ENCODE peak calls at places on chromosomes 16 and 17, in nine cellular contexts. H, S, L, O, R, A, K, W and X are unnamed samples.

GRCh38 chr16:1681032-1681431 is 3.0 kb downstream of the JPT2 start:
- DNase-seq in R (no peak), L (peak; percentile 91), O (no peak), H (no peak), K (no peak), W (no peak), A (no peak), S (no peak), X (no peak)

GRCh38 chr16:4217246-4218131 is 24.4 kb downstream of the SRL start:
- DNase-seq in W (no peak), A (no peak), H (no peak), K (no peak), O (no peak), S (peak; percentile 77), L (peak; percentile 32), R (peak; percentile 15), X (peak; percentile 76)

GRCh38 chr16:1991135-1991551 is 1.4 kb downstream of the SYNGR3 start:
- DNase-seq in S (no peak), H (peak; percentile 57), L (no peak), W (no peak), A (no peak), K (no peak), O (peak; percentile 79), R (no peak), X (no peak)

GRCh38 chr17:83068641-83069570 is 10.5 kb upstream of the METRNL start:
- DNase-seq in R (no peak), K (peak; percentile 5), L (no peak), A (no peak), O (no peak), S (no peak), W (no peak), H (no peak), X (no peak)

GRCh38 chr17:8922451-8922850 is 43.1 kb downstream of the PIK3R5 start:
- DNase-seq in H (no peak), S (no peak), A (peak; percentile 76), R (peak; percentile 96), O (no peak), W (no peak), L (no peak), K (no peak), X (peak; percentile 19)

GRCh38 chr17:32985357-32985756 is 6.3 kb upstream of the SPACA3 start:
- DNase-seq in A (no peak), H (no peak), K (no peak), S (no peak), R (no peak), L (no peak), O (no peak), W (no peak), X (no peak)

GRCh38 chr17:10216213-10216982 is 18.0 kb upstream of the GAS7 start:
- DNase-seq in O (no peak), K (no peak), H (peak; percentile 39), S (no peak), R (no peak), L (peak; percentile 43), A (no peak), W (no peak), X (no peak)

GRCh38 chr17:33200587-33200986 is 92.5 kb downstream of the ASIC2 start:
- DNase-seq in L (no peak), O (no peak), W (no peak), S (peak; percentile 23), K (no peak), H (peak; percentile 56), A (peak; percentile 3), R (peak; percentile 28), X (no peak)

GRCh38 chr16:20925780-20926179 is 25.2 kb downstream of the LYRM1 start:
- DNase-seq in K (no peak), L (no peak), O (no peak), W (no peak), S (no peak), R (no peak), H (no peak), A (no peak), X (no peak)

GRCh38 chr17:48753794-48754499 is 25.4 kb upstream of the HOXB13 start:
- DNase-seq in H (no peak), R (peak; percentile 36), L (no peak), A (peak; percentile 84), K (no peak), W (no peak), O (no peak), S (no peak), X (no peak)
- TF ChIP-seq EZH2phosphoT487 in H (no peak), R (peak; percentile 20), L (no peak), A (no peak), K (no peak), W (no peak), O (no peak), S (no peak), X (peak; percentile 85)

GRCh38 chr16:86362155-86362849 is 148.0 kb upstream of the FOXF1 start:
- DNase-seq in H (peak; percentile 57), R (peak; percentile 52), S (no peak), W (peak; percentile 46), A (no peak), O (no peak), K (no peak), L (no peak), X (no peak)
- H3K4me3 ChIP-seq in H (no peak overlapping the region), R (peak overlapping the region; percentile 28), S (no peak overlapping the region), W (no peak overlapping the region), A (no peak overlapping the region), O (no peak overlapping the region), K (no peak overlapping the region), L (no peak overlapping the region), X (no peak overlapping the region)

GRCh38 chr16:81848306-81848853 is 69.3 kb downstream of the PLCG2 start:
- DNase-seq in W (no peak), A (no peak), L (no peak), S (no peak), O (no peak), H (no peak), R (no peak), K (no peak), X (no peak)

GRCh38 chr16:81855552-81856153 is 76.6 kb downstream of the PLCG2 start:
- DNase-seq in L (no peak), S (no peak), O (peak; percentile 62), K (no peak), R (no peak), A (no peak), W (no peak), H (peak; percentile 63), X (no peak)

GRCh38 chr16:81850197-81850944 is 71.3 kb downstream of the PLCG2 start:
- DNase-seq in A (no peak), W (no peak), S (no peak), K (no peak), O (no peak), R (no peak), H (no peak), L (no peak), X (no peak)

DNA sequence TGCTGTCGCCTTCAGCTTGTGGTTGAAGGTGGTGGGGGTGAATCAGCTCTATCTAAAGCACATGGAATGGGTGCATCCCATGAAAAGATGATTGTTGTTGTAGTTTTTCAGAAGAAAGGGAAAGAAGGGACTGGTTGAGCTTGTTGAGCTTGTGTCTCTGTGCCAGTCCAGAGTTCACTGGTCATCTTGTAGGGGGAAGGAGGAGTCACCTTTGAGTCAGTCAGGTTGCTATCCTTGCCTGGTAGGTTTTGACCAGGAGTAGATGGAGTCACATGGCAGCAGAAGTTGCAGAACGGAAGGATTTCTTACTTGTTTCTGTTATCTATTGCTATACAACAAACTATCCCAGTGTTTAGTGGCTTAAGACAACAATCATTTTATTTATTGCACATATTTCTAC is 73.3 kb downstream of the PLCG2 start:
- DNase-seq in K (no peak), W (no peak), R (no peak), A (peak; percentile 41), O (no peak), L (no peak), H (no peak), S (no peak), X (peak; percentile 23)
- H3K4me1 ChIP-seq in K (no peaks in the 10 kb centered on the region), W (peaks cover 7% of the 10 kb centered on the region), R (no peaks in the 10 kb centered on the region), A (no peaks in the 10 kb centered on the region), O (peaks cover 90% of the 10 kb centered on the region), L (peaks cover 6% of the 10 kb centered on the region), H (no peaks in the 10 kb centered on the region), S (no peaks in the 10 kb centered on the region), X (no peaks in the 10 kb centered on the region)

DNA sequence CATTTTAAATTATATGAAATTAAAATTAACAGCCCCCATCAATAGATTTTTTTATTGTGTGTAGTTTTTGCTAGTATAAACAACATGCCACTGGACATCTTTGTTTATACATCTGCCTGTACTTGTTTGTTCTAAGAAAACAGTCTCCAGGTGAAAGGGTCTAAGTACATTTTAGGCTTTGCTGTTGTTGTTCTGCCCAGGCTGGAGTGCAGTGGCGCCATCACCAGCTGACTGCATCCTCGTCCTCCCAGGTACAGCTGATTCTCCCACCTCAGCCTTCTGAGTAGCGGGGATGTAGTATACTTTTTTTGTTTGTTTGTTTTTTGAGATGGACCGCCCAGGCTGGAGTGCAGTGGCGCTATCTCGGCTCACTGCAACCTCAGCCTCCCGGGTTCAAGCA is 25.5 kb downstream of the C17orf58 start:
- DNase-seq in S (no peak), W (no peak), H (peak; percentile 15), A (no peak), O (no peak), L (no peak), R (no peak), K (no peak), X (no peak)
- TF ChIP-seq EZH2phosphoT487 in S (no peak), W (no peak), H (no peak), A (no peak), O (no peak), L (no peak), R (no peak), K (no peak), X (no peak)

DNA sequence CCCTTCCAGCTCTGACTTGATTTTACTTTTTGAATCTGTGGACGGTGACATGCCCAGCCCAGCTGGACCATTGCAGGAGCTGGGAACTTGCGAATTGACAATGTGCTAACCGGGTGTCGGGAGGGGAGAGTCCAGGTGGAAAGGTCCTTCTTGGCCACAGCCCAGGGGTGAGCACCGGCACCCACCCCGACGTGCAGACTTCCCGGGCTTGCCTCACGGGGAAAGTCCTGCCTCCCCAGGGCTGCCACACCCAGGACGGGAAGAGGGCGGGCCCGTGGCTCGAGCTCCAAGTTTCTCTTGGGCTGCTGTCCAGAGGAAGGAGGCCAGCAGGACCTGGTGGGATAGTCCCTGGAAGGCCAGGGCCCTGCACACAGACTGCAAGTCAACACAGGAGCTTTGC is 17.7 kb downstream of the CARD14 start:
- DNase-seq in W (no peak), H (no peak), A (peak; percentile 73), L (no peak), O (no peak), K (no peak), R (peak; percentile 77), S (no peak), X (no peak)
- H3K4me3 ChIP-seq in W (no peak overlapping the region), H (no peak overlapping the region), A (peak overlapping the region; percentile 66), L (no peak overlapping the region), O (no peak overlapping the region), K (peak overlapping the region; percentile 30), R (peak overlapping the region; percentile 84), S (no peak overlapping the region), X (no peak overlapping the region)

GRCh38 chr16:69615528-69615927 is 49.8 kb downstream of the NFAT5 start:
- DNase-seq in R (no peak), K (no peak), H (no peak), W (no peak), O (no peak), A (no peak), S (no peak), L (no peak), X (no peak)
- H3K4me1 ChIP-seq in R (peaks cover 50% of the 10 kb centered on the region), K (no peaks in the 10 kb centered on the region), H (peaks cover 8% of the 10 kb centered on the region), W (peaks cover 30% of the 10 kb centered on the region), O (peaks cover 2% of the 10 kb centered on the region), A (peaks cover 17% of the 10 kb centered on the region), S (peaks cover 22% of the 10 kb centered on the region), L (peaks cover 4% of the 10 kb centered on the region), X (peaks cover 43% of the 10 kb centered on the region)